ENCODE peak calls at places on chromosomes 6 and 20, in four cellular contexts. F is Right ventricle myocardium superior, K is lower leg skin, J is T-helper 2 cell. Q is an unnamed sample.

GRCh38 chr6:36120979-36121706 is 9.2 kb upstream of the MAPK13 start:
- DNase-seq in K (peak; percentile 62), J (no peak), F (peak; percentile 78), Q (peak; percentile 58)

GRCh38 chr20:9460518-9460917 is 53.9 kb upstream of the LAMP5 start:
- DNase-seq in F (no peak), K (no peak), J (no peak), Q (no peak)

GRCh38 chr20:47300071-47300470 is 56.4 kb downstream of the ZMYND8 start:
- DNase-seq in F (no peak), J (no peak), K (no peak), Q (no peak)

GRCh38 chr6:152313542-152314482 is 323.4 kb downstream of the SYNE1 start:
- DNase-seq in K (no peak), J (no peak), F (no peak), Q (no peak)

GRCh38 chr6:108133594-108134179 is 32.1 kb upstream of the NR2E1 start:
- DNase-seq in F (peak; percentile 68), K (no peak), J (no peak), Q (peak; percentile 25)

GRCh38 chr6:56862415-56863175 is 92.3 kb upstream of the BEND6 start:
- DNase-seq in K (no peak), F (no peak), J (no peak), Q (no peak)

GRCh38 chr6:34671801-34672656 is 24.5 kb downstream of the ILRUN start:
- DNase-seq in K (no peak), F (no peak), J (peak; percentile 55), Q (no peak)

GRCh38 chr6:71187136-71187535 is 101.5 kb upstream of the OGFRL1 start:
- DNase-seq in K (no peak), J (no peak), F (no peak), Q (no peak)

GRCh38 chr6:14584450-14584849 is 466.9 kb downstream of the CD83 start:
- DNase-seq in J (no peak), F (no peak), K (no peak), Q (no peak)

GRCh38 chr6:8182209-8182845 is 80.0 kb upstream of the EEF1E1 start:
- DNase-seq in F (no peak), J (no peak), K (no peak), Q (no peak)

GRCh38 chr6:38567436-38567835 is 72.3 kb downstream of the BTBD9 start:
- DNase-seq in K (peak; percentile 51), J (no peak), F (peak; percentile 75), Q (peak; percentile 23)

GRCh38 chr20:24964518-24964838 is 15.4 kb downstream of the CST7 start:
- DNase-seq in F (no peak), J (no peak), K (no peak), Q (no peak)

GRCh38 chr6:131062245-131063027 is 609 bp downstream of the EPB41L2 start:
- DNase-seq in F (peak; percentile 51), J (no peak), K (no peak), Q (peak; percentile 69)

GRCh38 chr20:23298926-23299672 is 51.5 kb upstream of the NXT1 start:
- DNase-seq in F (no peak), J (no peak), K (no peak), Q (no peak)

GRCh38 chr6:105646391-105646867 is 243.5 kb upstream of the PREP start:
- DNase-seq in F (no peak), K (no peak), J (no peak), Q (no peak)

GRCh38 chr20:17635320-17635673 is 46.7 kb downstream of the RRBP1 start:
- DNase-seq in K (no peak), F (no peak), J (no peak), Q (no peak)

GRCh38 chr6:143620461-143620860 is 57.3 kb upstream of the PHACTR2 start:
- DNase-seq in K (no peak), J (no peak), F (no peak), Q (no peak)

GRCh38 chr6:139336488-139336887 is 38.0 kb downstream of the CITED2 start:
- DNase-seq in J (no peak), F (peak; percentile 47), K (no peak), Q (no peak)